ENCODE peak calls at places on chromosomes 5 and 9, in four cellular contexts. J is neural progenitor cell, I is PC-3, T is GM23248. O is an unnamed sample.

GRCh38 chr5:19547640-19548039 is 440.4 kb downstream of the CDH18 start:
- DNase-seq in J (no peak), I (peak), T (peak), O (no peak)

GRCh38 chr5:66323142-66323890 is 179.2 kb downstream of the SREK1 start:
- DNase-seq in J (no peak), I (no peak), T (no peak), O (no peak)

GRCh38 chr5:150289551-150290390 is at the start of gene CAMK2A:
- DNase-seq in J (peak), I (no peak), T (no peak), O (no peak)

GRCh38 chr5:5229405-5229804 is 89.3 kb downstream of the ADAMTS16 start:
- DNase-seq in J (no peak), I (no peak), T (no peak), O (no peak)

GRCh38 chr9:93115486-93115885 is 18.6 kb downstream of the NINJ1 start:
- DNase-seq in J (no peak), I (no peak), T (no peak), O (no peak)

GRCh38 chr9:96159596-96159995 is 142.4 kb downstream of the HSD17B3 start:
- DNase-seq in J (no peak), I (no peak), T (no peak), O (no peak)

GRCh38 chr5:67353500-67353931 is 156.9 kb upstream of the CD180 start:
- DNase-seq in J (no peak), I (no peak), T (no peak), O (no peak)

GRCh38 chr5:95172659-95173058 is 112.2 kb downstream of the MCTP1 start:
- DNase-seq in J (peak), I (no peak), T (no peak), O (no peak)

GRCh38 chr9:77305622-77306365 is 128.5 kb downstream of the VPS13A start:
- DNase-seq in J (no peak), I (no peak), T (peak), O (no peak)

GRCh38 chr5:139811076-139811607 is 15.5 kb downstream of the PSD2 start:
- DNase-seq in J (no peak), I (no peak), T (no peak), O (no peak)

GRCh38 chr9:69745716-69746538 is 13.9 kb downstream of the PTAR1 start:
- DNase-seq in J (peak), I (peak), T (peak), O (no peak)

GRCh38 chr9:120892748-120893584 is 16.0 kb upstream of the PHF19 start:
- DNase-seq in J (no peak), I (peak), T (peak), O (peak)

GRCh38 chr5:74934949-74935751 is 69.0 kb upstream of the FAM169A start:
- DNase-seq in J (peak), I (peak), T (peak), O (no peak)

GRCh38 chr5:39159986-39160490 is 59.3 kb downstream of the FYB1 start:
- DNase-seq in J (no peak), I (no peak), T (no peak), O (no peak)

GRCh38 chr5:126462239-126463014 is 39.2 kb downstream of the GRAMD2B start:
- DNase-seq in J (no peak), I (no peak), T (no peak), O (no peak)

GRCh38 chr5:143235423-143235822 is 168.1 kb downstream of the NR3C1 start:
- DNase-seq in J (no peak), I (peak), T (peak), O (no peak)

GRCh38 chr5:135578685-135579341 is at the start of gene CXCL14:
- DNase-seq in J (peak), I (no peak), T (peak), O (no peak)

GRCh38 chr9:4297151-4297794 is 2.6 kb downstream of the GLIS3 start:
- DNase-seq in J (peak), I (peak), T (peak), O (no peak)

GRCh38 chr5:1524799-1525623 is 1.3 kb upstream of the LPCAT1 start:
- DNase-seq in J (no peak), I (no peak), T (no peak), O (peak)

GRCh38 chr5:55360190-55360589 is 52.4 kb downstream of the MTREX start:
- DNase-seq in J (no peak), I (peak), T (peak), O (no peak)

GRCh38 chr5:143229896-143230675 is 173.4 kb downstream of the NR3C1 start:
- DNase-seq in J (peak), I (no peak), T (peak), O (peak)

GRCh38 chr9:14188011-14188410 is 125.9 kb downstream of the NFIB start:
- DNase-seq in J (no peak), I (no peak), T (no peak), O (no peak)

GRCh38 chr5:172180936-172181335 is 7.1 kb downstream of the STK10 start:
- DNase-seq in J (no peak), I (no peak), T (no peak), O (no peak)
- TF ChIP-seq EZH2phosphoT487 in J (no peak), I (no peak), T (no peak), O (no peak)

GRCh38 chr9:27413507-27414214 is 110.4 kb upstream of the IFNK start:
- DNase-seq in J (no peak), I (no peak), T (no peak), O (no peak)
- TF ChIP-seq EZH2phosphoT487 in J (no peak), I (no peak), T (no peak), O (no peak)

GRCh38 chr5:33531796-33532195 is 91.0 kb downstream of the TARS1 start:
- DNase-seq in J (no peak), I (no peak), T (no peak), O (no peak)
- TF ChIP-seq EZH2phosphoT487 in J (no peak), I (no peak), T (no peak), O (no peak)

GRCh38 chr9:101650096-101650495 is 55.3 kb upstream of the PPP3R2 start:
- DNase-seq in J (no peak), I (no peak), T (no peak), O (no peak)

GRCh38 chr9:101648493-101648892 is 53.7 kb upstream of the PPP3R2 start:
- DNase-seq in J (no peak), I (no peak), T (no peak), O (no peak)
- TF ChIP-seq EZH2phosphoT487 in J (no peak), I (no peak), T (no peak), O (no peak)

DNA sequence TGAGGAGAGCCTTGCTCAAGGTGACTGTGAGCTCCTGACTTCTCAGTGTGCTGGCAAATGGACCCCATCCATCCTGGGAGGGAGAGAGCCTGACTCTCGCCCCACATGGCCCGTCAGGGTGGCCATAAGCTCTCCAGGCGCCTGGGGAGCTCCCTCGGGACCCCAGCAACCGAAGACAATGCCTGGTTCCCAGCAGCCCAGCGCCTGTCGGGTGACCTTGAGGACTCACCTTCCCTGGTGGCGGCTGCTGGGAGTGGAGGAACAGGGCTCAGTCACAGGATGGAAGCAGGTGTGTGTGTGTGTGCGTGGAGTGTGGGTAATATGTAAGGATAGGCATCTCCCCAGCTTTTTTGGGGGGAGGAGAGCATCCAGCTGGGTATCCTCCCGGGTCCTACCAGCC is 190.3 kb downstream of the MELK start:
- DNase-seq in J (no peak), I (no peak), T (no peak), O (no peak)
- TF ChIP-seq EZH2phosphoT487 in J (no peak), I (no peak), T (no peak), O (no peak)

DNA sequence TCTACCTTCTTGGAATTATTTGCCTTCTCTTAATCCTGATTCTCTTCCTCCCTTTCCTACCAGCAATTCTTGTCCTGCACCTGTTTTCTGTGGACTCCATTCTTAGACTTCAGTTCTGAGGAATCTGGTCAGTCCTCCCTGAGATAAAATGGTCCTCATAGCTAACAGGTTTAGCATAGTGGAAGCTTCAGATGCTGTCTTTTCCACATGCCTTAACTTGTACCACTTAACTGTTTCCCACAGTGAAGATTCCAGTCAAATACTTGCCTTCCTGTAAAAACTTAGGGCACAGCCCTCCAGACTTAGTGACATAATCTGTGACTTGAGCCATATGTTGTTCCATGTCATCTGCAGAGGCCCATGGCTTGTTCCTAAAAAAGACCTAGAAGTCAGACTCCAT is 261.3 kb downstream of the CWC27 start:
- DNase-seq in J (no peak), I (no peak), T (no peak), O (no peak)
- TF ChIP-seq EZH2phosphoT487 in J (no peak), I (no peak), T (no peak), O (no peak)